ENCODE peak calls at places on chromosomes 11 and 22, in eight cellular contexts. F, S, Z, Y, H, M, I and T are unnamed samples.

GRCh38 chr11:102389253-102389652 is 42.2 kb downstream of the BIRC2 start:
- DNase-seq in Y (no peak), F (no peak), Z (no peak), M (no peak), H (no peak), I (no peak), S (peak), T (no peak)

GRCh38 chr11:1888347-1888753 is 3.3 kb downstream of the PRR33 start:
- DNase-seq in F (no peak), M (no peak), S (no peak), I (peak), Z (no peak), Y (peak), H (no peak), T (no peak)

GRCh38 chr11:118644496-118644895 is 35.0 kb downstream of the TREH start:
- DNase-seq in Z (no peak), H (no peak), Y (no peak), I (no peak), M (no peak), F (no peak), S (no peak), T (no peak)

GRCh38 chr11:38460429-38460828 is 1862.4 kb upstream of the RAG2 start:
- DNase-seq in F (no peak), I (no peak), H (no peak), Z (no peak), Y (no peak), M (no peak), S (peak), T (no peak)

GRCh38 chr11:67284811-67285540 is 4.1 kb upstream of the ANKRD13D start:
- DNase-seq in S (no peak), M (no peak), Y (no peak), F (no peak), Z (no peak), I (no peak), H (no peak), T (no peak)

GRCh38 chr22:25726241-25726640 is 15.7 kb upstream of the MYO18B start:
- DNase-seq in Y (no peak), I (no peak), F (no peak), M (no peak), S (no peak), H (no peak), Z (no peak), T (no peak)

GRCh38 chr11:69516526-69516925 is 35.1 kb downstream of the LINC01488 start:
- DNase-seq in M (no peak), S (no peak), Y (no peak), F (no peak), H (no peak), I (no peak), Z (no peak), T (no peak)

GRCh38 chr11:109547356-109548027 is 125.5 kb downstream of the C11orf87 start:
- DNase-seq in S (peak), H (no peak), Y (no peak), M (no peak), I (no peak), Z (peak), F (no peak), T (no peak)

GRCh38 chr11:119584193-119585037 is 144.6 kb downstream of the NECTIN1 start:
- DNase-seq in M (peak), H (peak), Z (peak), I (peak), Y (no peak), F (peak), S (peak), T (peak)

GRCh38 chr11:73270855-73271477 is 1.2 kb upstream of the P2RY6 start:
- DNase-seq in H (no peak), M (no peak), I (no peak), F (peak), Z (no peak), Y (peak), S (no peak), T (no peak)

GRCh38 chr11:78060533-78060932 is 3.1 kb upstream of the THRSP start:
- DNase-seq in Y (no peak), I (no peak), Z (no peak), F (no peak), M (no peak), S (no peak), H (no peak), T (no peak)

GRCh38 chr11:48880021-48880441 is 103.7 kb downstream of the TRIM51G start:
- DNase-seq in Z (no peak), F (peak), S (no peak), H (no peak), Y (no peak), I (no peak), M (no peak), T (no peak)

GRCh38 chr22:35558719-35559118 is 18.1 kb downstream of the RASD2 start:
- DNase-seq in I (no peak), F (no peak), Y (no peak), M (no peak), S (no peak), H (no peak), Z (no peak), T (no peak)

GRCh38 chr22:41621911-41622179 is 750 bp downstream of the XRCC6 start:
- DNase-seq in Z (no peak), S (no peak), I (no peak), H (no peak), Y (no peak), F (no peak), M (no peak), T (no peak)

GRCh38 chr11:129023968-129024676 is 81.5 kb upstream of the TP53AIP1 start:
- DNase-seq in H (no peak), Y (no peak), M (no peak), S (peak), Z (no peak), F (no peak), I (peak), T (no peak)

GRCh38 chr11:65887723-65888162 is 528 bp downstream of the FIBP start:
- DNase-seq in H (no peak), Z (no peak), Y (no peak), F (no peak), M (no peak), S (peak), I (no peak), T (no peak)

GRCh38 chr11:64176751-64177150 is 9.2 kb upstream of the STIP1 start:
- DNase-seq in M (no peak), Y (no peak), Z (no peak), I (no peak), S (no peak), F (no peak), H (no peak), T (no peak)

GRCh38 chr11:72227316-72228228 is 3.0 kb downstream of the INPPL1 start:
- DNase-seq in S (peak), Y (no peak), I (no peak), M (no peak), Z (no peak), F (no peak), H (no peak), T (no peak)

GRCh38 chr11:120746836-120747609 is 235.5 kb downstream of the GRIK4 start:
- DNase-seq in F (no peak), Z (no peak), H (no peak), S (peak), Y (no peak), M (no peak), I (no peak), T (no peak)

GRCh38 chr22:31586137-31586920 is 75.7 kb downstream of the PISD start:
- DNase-seq in F (no peak), Z (no peak), S (no peak), Y (no peak), I (no peak), M (no peak), H (no peak), T (no peak)

GRCh38 chr11:109421981-109422590 is at the start of gene C11orf87:
- DNase-seq in Y (no peak), H (no peak), M (no peak), S (no peak), F (peak), I (no peak), Z (no peak), T (peak)

GRCh38 chr11:117633976-117634755 is 162.8 kb downstream of the DSCAML1 start:
- DNase-seq in Z (no peak), Y (no peak), M (no peak), S (no peak), H (no peak), I (no peak), F (no peak), T (no peak)

GRCh38 chr11:32003335-32003734 is 87.5 kb upstream of the RCN1 start:
- DNase-seq in F (peak), I (no peak), M (no peak), S (no peak), H (no peak), Z (no peak), Y (no peak), T (no peak)

GRCh38 chr11:121383726-121384125 is 68.4 kb upstream of the SORL1 start:
- DNase-seq in Y (no peak), Z (no peak), I (no peak), M (no peak), H (no peak), S (no peak), F (no peak), T (no peak)

GRCh38 chr22:38697055-38697980 is 3.4 kb downstream of the JOSD1 start:
- DNase-seq in M (no peak), I (peak), S (peak), F (no peak), H (peak), Z (no peak), Y (no peak), T (no peak)

GRCh38 chr22:23270212-23270733 is 90.0 kb downstream of the BCR start:
- DNase-seq in I (no peak), Z (no peak), H (no peak), F (no peak), Y (no peak), S (no peak), M (no peak), T (no peak)

GRCh38 chr11:96607890-96608558 is 218.2 kb downstream of the JRKL start:
- DNase-seq in S (peak), Y (no peak), H (no peak), Z (no peak), M (no peak), F (no peak), I (no peak), T (no peak)

GRCh38 chr11:117703209-117703608 is 93.8 kb downstream of the DSCAML1 start:
- DNase-seq in H (no peak), Z (no peak), S (no peak), Y (no peak), F (no peak), M (no peak), I (peak), T (no peak)

GRCh38 chr11:131546218-131546895 is 175.9 kb downstream of the NTM start:
- DNase-seq in S (no peak), F (no peak), M (no peak), I (no peak), H (no peak), Z (no peak), Y (no peak), T (no peak)

GRCh38 chr11:68584097-68584496 is 100.2 kb upstream of the GAL start:
- DNase-seq in Z (no peak), H (peak), S (peak), Y (peak), F (peak), M (peak), I (peak), T (peak)

GRCh38 chr11:72237112-72237931 is 6.7 kb downstream of the PHOX2A start:
- DNase-seq in H (no peak), M (no peak), Z (no peak), F (no peak), S (no peak), Y (no peak), I (no peak), T (no peak)

GRCh38 chr11:85756401-85757200 is 54.3 kb downstream of the SYTL2 start:
- DNase-seq in Y (no peak), H (no peak), M (no peak), S (peak), Z (no peak), F (no peak), I (peak), T (no peak)

GRCh38 chr22:36762687-36763260 is 13.1 kb downstream of the IFT27 start:
- DNase-seq in M (no peak), I (no peak), Z (peak), S (no peak), H (no peak), F (no peak), Y (no peak), T (no peak)

GRCh38 chr11:80899381-80899780 is 1458.6 kb upstream of the TENM4 start:
- DNase-seq in I (no peak), F (no peak), S (peak), Y (no peak), Z (no peak), M (no peak), H (no peak), T (no peak)

GRCh38 chr11:121576531-121576930 is 123.8 kb upstream of the SORL1-AS1 start:
- DNase-seq in Z (no peak), S (no peak), F (no peak), Y (no peak), M (no peak), I (no peak), H (peak), T (no peak)

GRCh38 chr11:80987161-80987560 is 1546.3 kb upstream of the TENM4 start:
- DNase-seq in F (no peak), Y (no peak), H (no peak), I (no peak), M (no peak), Z (no peak), S (no peak), T (no peak)

GRCh38 chr11:113289341-113290187 is 24.8 kb upstream of the TTC12 start:
- DNase-seq in Y (peak), Z (peak), M (peak), H (peak), S (peak), F (peak), I (peak), T (peak)

GRCh38 chr11:132866783-132867545 is 665.3 kb downstream of the OPCML start:
- DNase-seq in F (no peak), I (no peak), H (no peak), S (no peak), Z (no peak), M (no peak), Y (no peak), T (no peak)

GRCh38 chr22:49426098-49426497 is 401.6 kb downstream of the BRD1 start:
- DNase-seq in Y (no peak), I (no peak), M (no peak), H (no peak), F (no peak), Z (no peak), S (no peak), T (no peak)

GRCh38 chr11:34792143-34792542 is 124.0 kb downstream of the APIP start:
- DNase-seq in I (no peak), F (no peak), Y (no peak), H (no peak), S (no peak), Z (no peak), M (no peak), T (no peak)
- TF ChIP-seq CTCF in I (no peak), F (no peak), Y (no peak), H (no peak), S (no peak), Z (no peak), M (no peak), T (no peak)

DNA sequence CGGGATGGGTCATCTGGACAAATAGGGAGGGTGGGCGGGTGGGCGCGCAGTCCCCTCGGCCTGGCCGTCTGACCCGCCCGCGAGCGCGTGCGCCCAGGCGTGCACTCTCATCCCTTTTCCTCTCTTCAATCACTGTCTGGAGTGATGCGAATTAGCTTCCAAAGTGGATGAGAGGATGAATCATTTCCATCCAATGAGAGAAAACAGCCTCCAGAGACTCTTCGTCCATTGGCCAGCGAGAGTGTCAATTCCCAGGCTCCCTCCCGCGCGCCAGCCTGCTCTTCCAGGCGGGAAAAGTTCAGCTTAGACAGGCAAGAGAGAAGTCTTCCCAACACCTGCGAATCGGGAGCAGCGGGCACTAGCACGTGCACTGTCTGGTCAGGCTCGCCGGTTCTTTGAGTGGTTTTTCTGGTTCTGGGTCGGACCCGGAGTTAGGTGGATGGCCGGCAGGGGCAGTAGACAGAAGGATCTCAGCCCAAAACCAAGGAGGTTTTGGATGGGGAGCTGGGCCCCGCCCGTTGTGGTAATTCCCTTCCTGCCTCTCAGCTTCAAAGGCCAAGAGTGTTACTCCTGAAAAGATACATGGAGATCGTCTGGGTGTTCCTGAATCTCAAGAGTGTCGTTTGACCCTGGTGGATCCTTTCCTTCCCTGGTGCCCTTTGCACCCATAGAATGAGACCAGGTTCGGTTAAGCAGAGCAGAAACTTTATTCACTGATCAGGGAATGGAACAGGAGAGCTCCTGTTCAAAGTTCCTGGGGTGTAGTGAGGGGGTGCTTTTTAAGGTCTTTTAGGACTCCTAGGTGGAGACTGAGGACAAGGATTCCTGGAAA is 33.4 kb upstream of the GLYATL1 start:
- DNase-seq in M (peak), Z (peak), I (peak), S (peak), H (no peak), F (peak), Y (no peak), T (peak)
- TF ChIP-seq CTCF in M (no peak), Z (peak), I (no peak), S (peak), H (no peak), F (peak), Y (no peak), T (peak)

GRCh38 chr11:105220175-105220574 is 80.6 kb upstream of the CARD18 start:
- DNase-seq in I (no peak), F (no peak), M (no peak), H (no peak), S (no peak), Z (no peak), Y (no peak), T (no peak)

GRCh38 chr11:105224859-105225258 is 85.3 kb upstream of the CARD18 start:
- DNase-seq in F (no peak), Y (no peak), I (no peak), Z (no peak), H (no peak), M (no peak), S (no peak), T (no peak)

GRCh38 chr11:105219670-105220069 is 80.1 kb upstream of the CARD18 start:
- DNase-seq in H (no peak), Z (no peak), F (no peak), Y (no peak), I (no peak), S (no peak), M (no peak), T (no peak)

GRCh38 chr11:105215528-105215927 is 76.0 kb upstream of the CARD18 start:
- DNase-seq in M (no peak), H (no peak), F (no peak), S (peak), Z (no peak), I (no peak), Y (no peak), T (no peak)

GRCh38 chr11:105219269-105219668 is 79.7 kb upstream of the CARD18 start:
- DNase-seq in Z (no peak), Y (no peak), M (no peak), H (no peak), I (no peak), S (peak), F (no peak), T (no peak)
- TF ChIP-seq CTCF in Z (no peak), Y (no peak), M (no peak), H (no peak), I (no peak), S (peak), F (no peak), T (no peak)

GRCh38 chr11:127074151-127074761 is 73.7 kb upstream of the KIRREL3 start:
- DNase-seq in Z (peak), Y (no peak), F (peak), M (peak), I (peak), H (no peak), S (peak), T (peak)
- TF ChIP-seq CTCF in Z (peak), Y (no peak), F (peak), M (peak), I (no peak), H (no peak), S (peak), T (no peak)

DNA sequence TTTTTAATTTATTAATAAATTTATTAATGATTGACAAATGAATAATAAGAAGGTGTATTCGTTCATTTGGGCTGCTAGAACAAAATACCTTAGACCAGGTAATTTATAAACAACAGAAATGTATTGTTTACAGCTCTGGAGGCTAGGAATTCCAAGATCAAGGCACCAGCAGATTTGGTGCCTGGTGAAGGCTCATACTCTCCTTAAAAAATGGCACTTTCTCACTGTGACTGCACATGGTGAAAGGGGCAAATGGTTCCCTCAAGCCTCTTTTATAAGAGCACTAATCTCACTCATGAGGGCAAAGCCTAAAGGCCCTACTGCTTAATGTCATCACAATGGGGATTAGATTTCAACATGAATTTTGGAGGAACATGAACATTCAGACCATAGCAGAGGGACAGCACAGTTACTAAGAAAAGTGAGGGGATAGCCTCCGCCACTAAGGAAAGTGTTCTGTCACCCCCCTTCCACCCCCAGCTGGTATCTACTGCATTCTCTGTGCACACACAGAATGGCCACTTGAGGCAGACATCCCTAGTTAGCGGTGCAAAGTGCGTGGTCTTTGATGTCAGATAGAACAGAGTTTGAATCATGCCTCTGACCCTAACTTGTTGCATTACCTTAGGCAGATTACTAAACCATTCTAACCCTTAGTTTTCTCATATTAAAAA is 47.2 kb upstream of the CEP295 start:
- DNase-seq in H (no peak), M (peak), I (no peak), Z (no peak), F (no peak), S (no peak), Y (no peak), T (peak)
- TF ChIP-seq CTCF in H (no peak), M (peak), I (no peak), Z (peak), F (no peak), S (peak), Y (no peak), T (no peak)

GRCh38 chr11:15591112-15591537 is 476.4 kb downstream of the INSC start:
- DNase-seq in H (peak), Z (no peak), I (no peak), M (no peak), F (no peak), Y (no peak), S (no peak), T (no peak)

GRCh38 chr11:15589070-15589626 is 474.4 kb downstream of the INSC start:
- DNase-seq in F (no peak), H (no peak), Z (no peak), M (no peak), S (no peak), Y (no peak), I (no peak), T (peak)

GRCh38 chr11:15599376-15599775 is 484.7 kb downstream of the INSC start:
- DNase-seq in Y (no peak), F (no peak), S (no peak), Z (no peak), H (no peak), M (no peak), I (no peak), T (no peak)

GRCh38 chr11:15590131-15590530 is 475.4 kb downstream of the INSC start:
- DNase-seq in Y (no peak), M (no peak), S (no peak), I (no peak), Z (no peak), H (no peak), F (no peak), T (no peak)

GRCh38 chr11:15594607-15595006 is 479.9 kb downstream of the INSC start:
- DNase-seq in M (no peak), H (no peak), Z (no peak), F (no peak), S (no peak), Y (no peak), I (no peak), T (no peak)
- TF ChIP-seq CTCF in M (no peak), H (no peak), Z (no peak), F (no peak), S (no peak), Y (no peak), I (no peak), T (no peak)

GRCh38 chr11:130246270-130246669 is 68.4 kb downstream of the ZBTB44 start:
- DNase-seq in H (no peak), F (no peak), Z (no peak), I (no peak), Y (no peak), S (no peak), M (no peak), T (no peak)

GRCh38 chr11:130237282-130238006 is 77.3 kb downstream of the ZBTB44 start:
- DNase-seq in I (no peak), M (no peak), S (no peak), Y (no peak), H (no peak), Z (no peak), F (no peak), T (no peak)

GRCh38 chr11:130244851-130245250 is 69.9 kb downstream of the ZBTB44 start:
- DNase-seq in S (no peak), F (no peak), Y (no peak), Z (no peak), M (no peak), I (no peak), H (no peak), T (no peak)

GRCh38 chr11:130243816-130244215 is 70.9 kb downstream of the ZBTB44 start:
- DNase-seq in I (no peak), H (no peak), S (no peak), M (no peak), F (no peak), Y (no peak), Z (no peak), T (no peak)

GRCh38 chr11:130241697-130242096 is 73.0 kb downstream of the ZBTB44 start:
- DNase-seq in F (no peak), M (no peak), Y (no peak), Z (no peak), H (no peak), I (no peak), S (no peak), T (no peak)
- TF ChIP-seq CTCF in F (no peak), M (no peak), Y (no peak), Z (peak), H (no peak), I (no peak), S (peak), T (no peak)